ENCODE peak calls at places on chromosomes 11 and 22, in seven cellular contexts. C is HCT116, G is Panc1, R is stomach, I is endothelial cell of umbilical vein, J is transverse colon, X is esophagus muscularis mucosa. P is an unnamed sample. For H3K4me1, the result is how much of the 10 kb centered on the place peaks cover.

GRCh38 chr11:65977621-65978390 is 16.3 kb downstream of the SART1 start:
- DNase-seq in C (no peak), G (no peak), R (no peak), I (no peak), J (no peak), X (no peak), P (no peak)

GRCh38 chr11:104609297-104609696 is 289.0 kb downstream of the CASP12 start:
- DNase-seq in C (peak), G (no peak), R (no peak), I (peak), J (peak), X (no peak), P (peak)

GRCh38 chr11:64156235-64157011 is 9.5 kb downstream of the MACROD1 start:
- DNase-seq in C (no peak), G (no peak), R (no peak), I (no peak), J (no peak), X (no peak), P (no peak)

GRCh38 chr11:35418847-35419712 is at the start of gene SLC1A2:
- DNase-seq in C (no peak), G (no peak), R (no peak), I (no peak), J (no peak), X (no peak), P (no peak)

GRCh38 chr11:45110562-45110961 is 35.9 kb upstream of the PRDM11 start:
- DNase-seq in C (peak), G (no peak), R (peak), I (peak), J (peak), X (peak), P (no peak)

GRCh38 chr11:88886796-88887195 is 179.0 kb downstream of the GRM5 start:
- DNase-seq in C (peak), G (peak), R (no peak), I (peak), J (peak), X (no peak), P (no peak)

GRCh38 chr11:10076458-10077141 is 217.4 kb downstream of the SBF2 start:
- DNase-seq in C (peak), G (no peak), R (peak), I (peak), J (peak), X (no peak), P (no peak)

GRCh38 chr11:12767022-12767421 is 92.8 kb downstream of the TEAD1 start:
- DNase-seq in C (no peak), G (no peak), R (no peak), I (no peak), J (no peak), X (no peak), P (no peak)

GRCh38 chr11:126080206-126080941 is 17.7 kb upstream of the CDON start:
- DNase-seq in C (no peak), G (no peak), R (no peak), I (no peak), J (no peak), X (no peak), P (no peak)

GRCh38 chr11:78290293-78291176 is 101.8 kb downstream of the USP35 start:
- DNase-seq in C (no peak), G (peak), R (peak), I (no peak), J (no peak), X (no peak), P (no peak)

GRCh38 chr11:62575837-62576236 is 2.1 kb upstream of the EEF1G start:
- DNase-seq in C (no peak), G (no peak), R (no peak), I (no peak), J (no peak), X (no peak), P (no peak)

GRCh38 chr11:132284611-132285010 is 914.2 kb downstream of the NTM start:
- DNase-seq in C (no peak), G (no peak), R (no peak), I (no peak), J (no peak), X (no peak), P (no peak)

GRCh38 chr11:62487698-62488551 is 58.7 kb downstream of the AHNAK start:
- DNase-seq in C (no peak), G (no peak), R (no peak), I (peak), J (no peak), X (no peak), P (no peak)

GRCh38 chr11:104142701-104143100 is 21.2 kb downstream of the PDGFD start:
- DNase-seq in C (no peak), G (no peak), R (no peak), I (no peak), J (no peak), X (no peak), P (no peak)

GRCh38 chr11:48141475-48142100 is 75.0 kb upstream of the OR4B1 start:
- DNase-seq in C (no peak), G (no peak), R (no peak), I (no peak), J (no peak), X (no peak), P (no peak)

GRCh38 chr11:116835042-116835772 is 2.2 kb downstream of the APOA1 start:
- DNase-seq in C (no peak), G (no peak), R (no peak), I (peak), J (no peak), X (no peak), P (peak)

GRCh38 chr11:128837627-128838026 is 29.5 kb downstream of the KCNJ1 start:
- DNase-seq in C (no peak), G (no peak), R (no peak), I (peak), J (no peak), X (no peak), P (no peak)

GRCh38 chr22:39898997-39899396 is 1.9 kb upstream of the GRAP2 start:
- DNase-seq in C (no peak), G (no peak), R (no peak), I (no peak), J (no peak), X (no peak), P (no peak)

GRCh38 chr11:114070464-114071139 is 11.1 kb downstream of the ZBTB16 start:
- DNase-seq in C (no peak), G (no peak), R (no peak), I (no peak), J (no peak), X (no peak), P (no peak)
- H3K4me1 ChIP-seq in C (under half), G (under half), R (half or more), I (under half), J (under half), X (half or more), P (half or more)

GRCh38 chr22:31623634-31624312 is 38.2 kb downstream of the PISD start:
- DNase-seq in C (no peak), G (no peak), R (no peak), I (no peak), J (no peak), X (no peak), P (no peak)

GRCh38 chr22:31625257-31625640 is 36.8 kb downstream of the PISD start:
- DNase-seq in C (no peak), G (no peak), R (no peak), I (no peak), J (no peak), X (no peak), P (no peak)

GRCh38 chr22:31627223-31627731 is 34.7 kb downstream of the PISD start:
- DNase-seq in C (no peak), G (no peak), R (peak), I (peak), J (no peak), X (no peak), P (no peak)

GRCh38 chr22:31626427-31627150 is 35.4 kb downstream of the PISD start:
- DNase-seq in C (no peak), G (no peak), R (peak), I (no peak), J (no peak), X (no peak), P (no peak)

DNA sequence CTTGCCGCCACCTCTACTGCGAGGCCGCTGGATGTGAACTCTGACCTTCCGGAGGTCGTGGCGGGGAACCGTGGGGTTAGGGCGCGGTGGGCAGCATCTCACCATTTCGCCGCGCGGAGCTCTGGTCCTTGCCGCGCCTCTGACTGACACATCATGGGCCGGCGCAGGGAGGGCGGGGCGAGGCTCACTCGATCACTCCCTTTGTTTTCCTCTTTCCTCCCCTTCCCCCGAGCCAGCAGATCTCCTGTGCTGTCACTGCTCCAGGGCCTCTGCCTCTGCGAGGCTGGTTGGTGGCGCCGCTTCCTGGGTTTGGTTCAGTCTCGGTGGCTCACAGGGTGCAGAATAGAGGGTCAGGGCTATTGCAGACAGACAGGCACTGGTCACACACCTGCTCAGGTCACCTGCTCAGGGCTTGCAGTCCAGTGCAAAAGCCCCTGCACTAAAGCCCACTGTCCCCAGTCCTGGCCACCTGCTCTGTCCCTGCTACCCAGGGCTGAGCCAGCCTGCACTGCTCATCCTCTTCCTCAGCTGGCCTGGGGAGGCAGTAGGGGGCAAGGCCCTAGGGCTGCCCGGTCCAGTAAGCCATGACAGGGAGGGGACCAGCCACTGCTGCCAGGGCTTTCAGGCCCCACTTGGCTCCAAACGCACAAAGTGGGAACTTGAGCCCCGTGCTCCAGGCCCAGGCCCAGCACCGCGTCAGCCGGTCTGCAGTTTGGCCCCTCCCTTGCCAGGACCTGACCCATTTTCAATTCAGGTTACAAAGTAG is 36.2 kb downstream of the PISD start:
- DNase-seq in C (no peak), G (no peak), R (peak), I (peak), J (peak), X (no peak), P (no peak)
- TF ChIP-seq POLR2AphosphoS5 in C (no peak), G (no peak), R (no peak), I (peak), J (no peak), X (no peak), P (no peak)

GRCh38 chr11:73312806-73313403 is 4.8 kb downstream of the ARHGEF17 start:
- DNase-seq in C (no peak), G (no peak), R (no peak), I (no peak), J (no peak), X (no peak), P (no peak)

GRCh38 chr11:73316422-73316821 is 8.3 kb downstream of the ARHGEF17 start:
- DNase-seq in C (no peak), G (no peak), R (no peak), I (no peak), J (no peak), X (no peak), P (no peak)

GRCh38 chr11:73315288-73316020 is 7.4 kb downstream of the ARHGEF17 start:
- DNase-seq in C (no peak), G (no peak), R (no peak), I (no peak), J (no peak), X (no peak), P (no peak)

GRCh38 chr11:73313652-73314051 is 5.6 kb downstream of the ARHGEF17 start:
- DNase-seq in C (no peak), G (no peak), R (no peak), I (peak), J (no peak), X (no peak), P (no peak)

GRCh38 chr11:73314121-73314948 is 6.3 kb downstream of the ARHGEF17 start:
- DNase-seq in C (no peak), G (no peak), R (no peak), I (no peak), J (peak), X (no peak), P (no peak)
- H3K4me1 ChIP-seq in C (under half), G (half or more), R (half or more), I (under half), J (under half), X (half or more), P (half or more)

GRCh38 chr11:67255353-67255752 is 10.9 kb upstream of the GRK2 start:
- DNase-seq in C (no peak), G (no peak), R (no peak), I (no peak), J (no peak), X (no peak), P (no peak)
- TF ChIP-seq POLR2AphosphoS5 in C (no peak), G (no peak), R (no peak), I (no peak), J (no peak), X (no peak), P (no peak)

DNA sequence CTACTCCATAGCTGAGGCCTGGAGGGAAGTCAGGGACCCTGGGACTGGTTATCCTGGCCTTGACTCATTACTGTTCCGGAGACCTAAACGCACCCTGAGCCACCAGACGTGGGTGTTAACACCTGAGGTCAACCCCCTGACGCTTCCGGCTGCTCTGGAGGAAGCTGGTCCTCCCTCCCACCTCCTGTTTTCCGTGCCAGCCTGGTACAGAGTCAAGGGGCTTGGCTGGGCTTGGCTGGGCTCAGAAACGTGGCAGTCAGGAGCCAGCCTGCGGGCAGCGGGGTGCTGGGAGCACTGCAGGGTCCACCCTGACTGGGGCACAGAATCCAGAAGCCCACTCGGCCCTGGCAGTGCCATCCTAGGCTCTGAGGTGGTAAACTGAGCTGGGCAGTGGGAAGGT is 2.6 kb downstream of the TMPRSS4 start:
- DNase-seq in C (no peak), G (no peak), R (no peak), I (no peak), J (peak), X (no peak), P (no peak)
- H3K4me1 ChIP-seq in C (under half), G (under half), R (under half), I (under half), J (under half), X (under half), P (under half)

DNA sequence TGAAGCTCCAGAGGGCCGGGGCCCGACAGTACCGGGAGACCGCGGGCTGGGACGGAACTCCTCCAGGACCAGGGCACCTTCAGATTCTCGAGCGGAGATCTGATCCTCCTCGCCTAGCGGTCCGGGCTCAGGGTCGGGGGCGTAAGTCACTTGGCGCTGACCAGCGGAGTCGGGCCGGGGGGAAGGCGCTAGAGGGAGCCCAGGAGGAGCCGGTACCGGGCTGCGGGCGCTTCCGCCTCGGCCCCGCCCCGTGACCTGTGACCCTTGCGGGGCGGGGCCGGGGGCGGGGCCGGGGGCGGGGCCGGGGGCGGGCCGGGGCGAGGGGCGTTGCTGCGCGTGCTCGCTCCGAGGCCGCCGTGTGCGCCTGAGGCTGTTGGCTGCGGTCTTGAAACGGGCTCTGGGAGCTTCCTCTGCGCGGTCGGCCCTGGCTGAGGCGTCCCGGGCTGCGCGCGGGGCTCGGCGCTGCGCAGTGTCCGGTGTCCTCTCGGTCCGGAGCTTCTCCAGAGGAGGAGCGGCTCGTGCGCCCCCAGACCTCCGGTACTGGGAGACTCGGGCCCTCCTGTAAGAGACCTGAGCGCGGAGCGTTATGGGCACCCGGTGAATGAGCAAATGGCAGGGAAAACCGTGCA is at the start of gene ARSA:
- DNase-seq in C (no peak), G (no peak), R (peak), I (peak), J (peak), X (no peak), P (peak)
- TF ChIP-seq POLR2AphosphoS5 in C (peak), G (peak), R (no peak), I (peak), J (peak), X (peak), P (peak)

DNA sequence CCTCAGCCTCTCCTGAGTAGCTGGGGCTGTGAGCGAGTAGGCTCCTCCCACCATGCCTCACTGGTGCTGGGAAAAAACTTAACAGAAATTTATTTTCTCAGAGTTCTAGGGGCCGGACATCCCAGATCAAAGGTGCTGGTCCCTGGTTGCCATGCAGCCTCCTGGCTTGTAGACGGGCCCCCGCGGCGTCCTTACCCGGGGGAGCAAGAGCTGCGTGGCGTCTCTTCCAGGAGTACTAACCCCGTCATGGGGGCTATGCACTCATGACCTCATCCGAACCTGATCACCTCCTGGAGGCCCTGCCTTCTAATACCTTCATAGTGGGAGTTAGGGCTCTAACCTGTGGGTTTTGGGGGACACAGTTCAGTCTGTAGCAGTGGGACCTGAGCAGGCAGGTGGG is 2.6 kb downstream of the TRABD start:
- DNase-seq in C (no peak), G (no peak), R (no peak), I (no peak), J (no peak), X (no peak), P (no peak)
- H3K4me1 ChIP-seq in C (under half), G (under half), R (half or more), I (under half), J (under half), X (half or more), P (half or more)

GRCh38 chr11:102600666-102601065 is 24.5 kb downstream of the MMP20 start:
- DNase-seq in C (no peak), G (no peak), R (no peak), I (no peak), J (no peak), X (no peak), P (no peak)

GRCh38 chr11:102603576-102603975 is 21.6 kb downstream of the MMP20 start:
- DNase-seq in C (no peak), G (no peak), R (no peak), I (no peak), J (no peak), X (no peak), P (no peak)

GRCh38 chr11:102604875-102605274 is 20.3 kb downstream of the MMP20 start:
- DNase-seq in C (no peak), G (no peak), R (no peak), I (no peak), J (no peak), X (no peak), P (no peak)

GRCh38 chr11:102604011-102604410 is 21.1 kb downstream of the MMP20 start:
- DNase-seq in C (no peak), G (no peak), R (no peak), I (no peak), J (no peak), X (no peak), P (no peak)

GRCh38 chr11:102603091-102603490 is 22.0 kb downstream of the MMP20 start:
- DNase-seq in C (peak), G (no peak), R (no peak), I (no peak), J (no peak), X (no peak), P (peak)
- TF ChIP-seq POLR2AphosphoS5 in C (peak), G (peak), R (no peak), I (no peak), J (no peak), X (no peak), P (no peak)

DNA sequence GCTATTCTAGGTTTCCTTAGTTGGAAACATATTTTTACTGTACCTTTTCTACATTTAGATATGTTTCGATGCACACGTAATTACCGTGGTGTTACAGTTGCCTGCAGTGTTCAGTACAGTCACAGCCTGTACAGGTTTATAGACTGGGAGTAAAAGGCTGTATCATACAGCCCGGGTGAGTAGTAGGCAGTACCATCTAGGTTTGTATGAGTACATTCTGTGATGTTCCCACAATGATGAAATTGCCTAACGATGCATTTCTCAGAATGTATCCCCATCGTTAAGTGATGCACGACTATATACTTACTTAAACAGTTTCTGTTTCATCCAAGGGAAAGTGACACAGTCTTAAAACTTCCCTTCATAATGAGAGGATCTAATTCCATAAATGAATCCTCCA is 13.1 kb upstream of the THY1 start:
- DNase-seq in C (no peak), G (no peak), R (no peak), I (no peak), J (no peak), X (no peak), P (no peak)
- H3K4me1 ChIP-seq in C (under half), G (under half), R (under half), I (under half), J (under half), X (under half), P (under half)

GRCh38 chr22:46682011-46682731 is 55.9 kb downstream of the CERK start:
- DNase-seq in C (no peak), G (no peak), R (no peak), I (no peak), J (no peak), X (no peak), P (peak)
- TF ChIP-seq POLR2AphosphoS5 in C (no peak), G (no peak), R (no peak), I (peak), J (no peak), X (no peak), P (no peak)

P was measured in upper lobe of left lung.